ENCODE peak calls at places on chromosomes 3 and 15, in six cellular contexts. O, S, Q, H, Y and W are unnamed samples.

GRCh38 chr15:91694829-91695205 is 158.7 kb upstream of the SLCO3A1 start:
- DNase-seq in O (no peak), S (peak; percentile 36), Q (no peak), H (no peak), Y (no peak), W (no peak)

GRCh38 chr3:143988306-143988705 is 16.7 kb downstream of the DIPK2A start:
- DNase-seq in O (no peak), S (no peak), Q (no peak), H (no peak), Y (no peak), W (no peak)

GRCh38 chr3:66439666-66440344 is 61.0 kb downstream of the LRIG1 start:
- DNase-seq in O (no peak), S (no peak), Q (no peak), H (no peak), Y (no peak), W (peak; percentile 53)

GRCh38 chr3:136171097-136171542 is 25.0 kb downstream of the MSL2 start:
- DNase-seq in O (no peak), S (no peak), Q (no peak), H (no peak), Y (no peak), W (no peak)

GRCh38 chr3:18066899-18067582 is 324.6 kb upstream of the TBC1D5 start:
- DNase-seq in O (no peak), S (no peak), Q (no peak), H (no peak), Y (no peak), W (no peak)

GRCh38 chr3:12979151-12979946 is 93.9 kb downstream of the IQSEC1 start:
- DNase-seq in O (no peak), S (no peak), Q (no peak), H (no peak), Y (no peak), W (no peak)

GRCh38 chr3:3264796-3265195 is 85.3 kb upstream of the CRBN start:
- DNase-seq in O (no peak), S (no peak), Q (no peak), H (no peak), Y (no peak), W (no peak)

GRCh38 chr3:72224804-72225509 is 440.0 kb upstream of the PROK2 start:
- DNase-seq in O (no peak), S (no peak), Q (no peak), H (no peak), Y (no peak), W (peak; percentile 50)

GRCh38 chr3:152174876-152175575 is 93.7 kb upstream of the MBNL1 start:
- DNase-seq in O (no peak), S (no peak), Q (no peak), H (no peak), Y (no peak), W (no peak)

GRCh38 chr3:144015133-144015532 is 43.5 kb downstream of the DIPK2A start:
- DNase-seq in O (no peak), S (no peak), Q (no peak), H (no peak), Y (no peak), W (no peak)

GRCh38 chr3:32186097-32186496 is 52.4 kb upstream of the CMTM8 start:
- DNase-seq in O (no peak), S (no peak), Q (no peak), H (no peak), Y (no peak), W (no peak)